ENCODE peak calls at places on chromosomes 3 and 15, in ten cellular contexts. One of them, this sample, is unnamed.

GRCh38 chr3:127065561-127066270 is 82.8 kb downstream of the PLXNA1 start:
- DNase-seq in WTC11: no peak
- DNase-seq in fibroblast of mammary gland: peak; percentile 69
- DNase-seq in mesothelial cell of epicardium: no peak
- DNase-seq in Calu3: no peak
- DNase-seq in nephron progenitor cell: no peak
- DNase-seq in astrocyte: peak; percentile 14
- DNase-seq in BE2C: no peak
- DNase-seq in kidney: no peak
- DNase-seq in choroid plexus epithelial cell: no peak
- DNase-seq in this sample: no peak

GRCh38 chr3:135301670-135302069 is 506.6 kb downstream of the EPHB1 start:
- DNase-seq in kidney: no peak
- DNase-seq in mesothelial cell of epicardium: no peak
- DNase-seq in WTC11: no peak
- DNase-seq in nephron progenitor cell: no peak
- DNase-seq in choroid plexus epithelial cell: no peak
- DNase-seq in astrocyte: no peak
- DNase-seq in BE2C: no peak
- DNase-seq in fibroblast of mammary gland: no peak
- DNase-seq in Calu3: no peak
- DNase-seq in this sample: no peak

GRCh38 chr3:124760601-124761000 is 30.3 kb downstream of the UMPS start:
- DNase-seq in nephron progenitor cell: no peak
- DNase-seq in choroid plexus epithelial cell: peak; percentile 77
- DNase-seq in kidney: no peak
- DNase-seq in BE2C: no peak
- DNase-seq in Calu3: no peak
- DNase-seq in fibroblast of mammary gland: peak; percentile 66
- DNase-seq in WTC11: no peak
- DNase-seq in astrocyte: peak; percentile 51
- DNase-seq in mesothelial cell of epicardium: no peak
- DNase-seq in this sample: no peak

GRCh38 chr3:134658555-134658954 is 7.7 kb upstream of the KY start:
- DNase-seq in mesothelial cell of epicardium: no peak
- DNase-seq in Calu3: no peak
- DNase-seq in kidney: no peak
- DNase-seq in BE2C: no peak
- DNase-seq in fibroblast of mammary gland: no peak
- DNase-seq in nephron progenitor cell: no peak
- DNase-seq in choroid plexus epithelial cell: no peak
- DNase-seq in WTC11: no peak
- DNase-seq in astrocyte: no peak
- DNase-seq in this sample: no peak

GRCh38 chr15:73571346-73571745 is 61.8 kb downstream of the NPTN start:
- DNase-seq in choroid plexus epithelial cell: peak; percentile 75
- DNase-seq in Calu3: no peak
- DNase-seq in mesothelial cell of epicardium: no peak
- DNase-seq in nephron progenitor cell: peak; percentile 47
- DNase-seq in BE2C: no peak
- DNase-seq in astrocyte: no peak
- DNase-seq in WTC11: no peak
- DNase-seq in kidney: no peak
- DNase-seq in fibroblast of mammary gland: no peak
- DNase-seq in this sample: no peak

GRCh38 chr3:111799951-111800350 is 59.1 kb upstream of the PHLDB2 start:
- DNase-seq in choroid plexus epithelial cell: no peak
- DNase-seq in kidney: no peak
- DNase-seq in astrocyte: no peak
- DNase-seq in fibroblast of mammary gland: no peak
- DNase-seq in mesothelial cell of epicardium: no peak
- DNase-seq in BE2C: no peak
- DNase-seq in WTC11: no peak
- DNase-seq in nephron progenitor cell: no peak
- DNase-seq in Calu3: no peak
- DNase-seq in this sample: no peak

GRCh38 chr3:30075514-30075913 is 530.9 kb upstream of the TGFBR2 start:
- DNase-seq in WTC11: no peak
- DNase-seq in Calu3: no peak
- DNase-seq in BE2C: no peak
- DNase-seq in fibroblast of mammary gland: no peak
- DNase-seq in astrocyte: peak; percentile 29
- DNase-seq in kidney: no peak
- DNase-seq in choroid plexus epithelial cell: no peak
- DNase-seq in mesothelial cell of epicardium: no peak
- DNase-seq in nephron progenitor cell: no peak
- DNase-seq in this sample: no peak

GRCh38 chr3:183161552-183162345 is 785 bp downstream of the LAMP3 start:
- DNase-seq in mesothelial cell of epicardium: no peak
- DNase-seq in astrocyte: no peak
- DNase-seq in BE2C: no peak
- DNase-seq in kidney: no peak
- DNase-seq in choroid plexus epithelial cell: peak; percentile 19
- DNase-seq in nephron progenitor cell: peak; percentile 59
- DNase-seq in Calu3: peak; percentile 25
- DNase-seq in fibroblast of mammary gland: no peak
- DNase-seq in WTC11: peak; percentile 72
- DNase-seq in this sample: no peak

DNA sequence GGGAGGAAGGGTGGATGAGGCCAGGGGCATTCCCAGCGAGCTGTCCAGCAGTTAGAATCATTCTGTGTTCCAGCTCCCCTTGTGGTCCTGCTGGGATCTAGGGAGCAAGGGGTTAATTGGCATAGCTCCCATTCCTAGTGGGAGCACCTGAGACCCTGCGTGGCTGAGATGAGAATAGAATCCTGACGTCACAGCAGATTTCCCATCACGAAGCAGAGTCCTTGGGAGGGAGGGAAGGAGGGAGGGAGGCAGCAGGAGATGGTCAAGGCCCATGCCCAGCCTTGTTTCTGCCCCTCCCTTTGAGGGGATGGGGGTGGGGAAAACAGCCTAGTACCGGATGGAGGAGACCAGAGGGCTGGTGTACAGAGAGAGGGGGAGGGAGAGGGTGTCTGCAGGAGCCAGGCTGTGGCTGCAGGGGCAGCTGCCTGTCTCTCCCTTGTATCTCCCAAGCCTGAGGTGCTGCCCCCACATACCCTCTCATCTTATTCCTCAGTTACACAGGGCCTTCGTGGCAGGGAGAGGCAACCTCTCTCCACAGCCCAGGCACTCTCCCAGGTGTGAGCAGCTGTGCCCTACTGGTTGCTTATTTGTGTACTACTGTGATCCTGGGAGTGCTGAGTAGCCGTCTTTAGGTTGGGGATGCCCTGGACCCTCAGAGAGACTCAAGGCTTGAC is 5.4 kb downstream of the TYRO3 start:
- DNase-seq in Calu3: no peak
- DNase-seq in kidney: no peak
- DNase-seq in fibroblast of mammary gland: no peak
- DNase-seq in choroid plexus epithelial cell: peak; percentile 64
- DNase-seq in WTC11: peak; percentile 75
- DNase-seq in astrocyte: no peak
- DNase-seq in nephron progenitor cell: peak; percentile 63
- DNase-seq in mesothelial cell of epicardium: peak; percentile 59
- DNase-seq in BE2C: peak; percentile 92
- DNase-seq in this sample: no peak
- TF ChIP-seq CTCF in Calu3: no peak
- TF ChIP-seq CTCF in kidney: no peak
- TF ChIP-seq CTCF in fibroblast of mammary gland: no peak
- TF ChIP-seq CTCF in choroid plexus epithelial cell: peak; percentile 12
- TF ChIP-seq CTCF in WTC11: no peak
- TF ChIP-seq CTCF in astrocyte: no peak
- TF ChIP-seq CTCF in nephron progenitor cell: no peak
- TF ChIP-seq CTCF in mesothelial cell of epicardium: no peak
- TF ChIP-seq CTCF in BE2C: peak; percentile 11
- TF ChIP-seq CTCF in this sample: no peak

GRCh38 chr3:108602935-108603294 is 13.4 kb downstream of the DZIP3 start:
- DNase-seq in choroid plexus epithelial cell: no peak
- DNase-seq in nephron progenitor cell: no peak
- DNase-seq in WTC11: no peak
- DNase-seq in mesothelial cell of epicardium: no peak
- DNase-seq in BE2C: no peak
- DNase-seq in astrocyte: no peak
- DNase-seq in kidney: no peak
- DNase-seq in fibroblast of mammary gland: no peak
- DNase-seq in Calu3: no peak
- DNase-seq in this sample: no peak
- TF ChIP-seq CTCF in choroid plexus epithelial cell: no peak
- TF ChIP-seq CTCF in nephron progenitor cell: no peak
- TF ChIP-seq CTCF in WTC11: no peak
- TF ChIP-seq CTCF in mesothelial cell of epicardium: no peak
- TF ChIP-seq CTCF in BE2C: no peak
- TF ChIP-seq CTCF in astrocyte: no peak
- TF ChIP-seq CTCF in kidney: no peak
- TF ChIP-seq CTCF in fibroblast of mammary gland: no peak
- TF ChIP-seq CTCF in Calu3: no peak
- TF ChIP-seq CTCF in this sample: no peak

GRCh38 chr15:79172032-79172481 is 81.5 kb upstream of the RASGRF1 start:
- DNase-seq in nephron progenitor cell: no peak
- DNase-seq in WTC11: peak; percentile 33
- DNase-seq in Calu3: no peak
- DNase-seq in kidney: no peak
- DNase-seq in choroid plexus epithelial cell: peak; percentile 38
- DNase-seq in BE2C: peak; percentile 81
- DNase-seq in mesothelial cell of epicardium: no peak
- DNase-seq in astrocyte: no peak
- DNase-seq in fibroblast of mammary gland: no peak
- DNase-seq in this sample: no peak
- TF ChIP-seq CTCF in nephron progenitor cell: peak; percentile 25
- TF ChIP-seq CTCF in WTC11: no peak
- TF ChIP-seq CTCF in Calu3: no peak
- TF ChIP-seq CTCF in kidney: peak; percentile 3
- TF ChIP-seq CTCF in choroid plexus epithelial cell: peak; percentile 18
- TF ChIP-seq CTCF in BE2C: peak; percentile 64
- TF ChIP-seq CTCF in mesothelial cell of epicardium: no peak
- TF ChIP-seq CTCF in astrocyte: no peak
- TF ChIP-seq CTCF in fibroblast of mammary gland: no peak
- TF ChIP-seq CTCF in this sample: peak; percentile 46

DNA sequence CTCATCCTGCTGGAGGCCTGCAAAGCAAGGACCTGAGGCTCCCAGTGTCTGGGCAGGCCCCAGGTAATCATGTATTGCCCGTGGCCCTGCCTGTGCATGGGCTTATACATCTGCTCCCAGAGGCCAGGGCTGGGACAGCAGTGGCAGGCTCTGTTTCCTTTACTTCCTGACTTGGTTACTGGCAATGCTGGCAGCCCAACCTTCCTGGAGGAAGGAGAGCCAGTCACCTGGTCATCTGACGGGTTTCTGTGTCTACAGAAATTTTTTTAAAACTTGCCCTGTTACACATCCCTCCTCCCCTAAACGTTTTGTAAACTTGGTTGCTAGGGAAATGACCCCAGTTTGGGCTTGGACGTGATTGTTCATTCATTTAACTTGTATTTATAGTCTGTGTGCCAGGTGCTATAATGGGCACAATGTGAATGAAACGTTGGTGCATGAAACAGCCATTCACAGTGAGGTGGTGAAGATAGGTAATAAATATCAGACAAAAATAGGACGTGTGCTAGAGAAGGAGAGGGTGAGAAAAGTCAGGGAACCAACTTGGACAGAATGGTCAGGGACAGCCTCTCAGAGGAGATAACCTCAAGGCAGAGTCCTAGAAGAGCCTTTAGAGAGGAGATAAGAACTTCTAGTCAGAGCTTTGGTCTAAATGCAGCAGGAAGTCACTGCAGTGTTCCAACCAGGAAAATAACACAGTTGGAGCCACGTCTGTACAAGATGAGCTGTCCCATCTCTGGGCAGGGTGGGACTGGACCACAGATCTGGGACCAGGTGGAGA is 14.1 kb downstream of the TEX264 start:
- DNase-seq in WTC11: no peak
- DNase-seq in Calu3: no peak
- DNase-seq in choroid plexus epithelial cell: no peak
- DNase-seq in nephron progenitor cell: no peak
- DNase-seq in astrocyte: no peak
- DNase-seq in BE2C: no peak
- DNase-seq in mesothelial cell of epicardium: no peak
- DNase-seq in kidney: no peak
- DNase-seq in fibroblast of mammary gland: no peak
- DNase-seq in this sample: no peak
- TF ChIP-seq CTCF in WTC11: no peak
- TF ChIP-seq CTCF in Calu3: no peak
- TF ChIP-seq CTCF in choroid plexus epithelial cell: no peak
- TF ChIP-seq CTCF in nephron progenitor cell: no peak
- TF ChIP-seq CTCF in astrocyte: no peak
- TF ChIP-seq CTCF in BE2C: no peak
- TF ChIP-seq CTCF in mesothelial cell of epicardium: no peak
- TF ChIP-seq CTCF in kidney: no peak
- TF ChIP-seq CTCF in fibroblast of mammary gland: no peak
- TF ChIP-seq CTCF in this sample: no peak

This sample was measured in progenitor cell of endocrine pancreas.